ENCODE peak calls at places on chromosome 14, in four cellular contexts. One of them, this sample, is unnamed.

GRCh38 chr14:50321009-50321660 is 9.0 kb downstream of the DMAC2L start:
- DNase-seq in K562: peak; percentile 85
- DNase-seq in HepG2: peak; percentile 68
- DNase-seq in H1: no peak
- DNase-seq in this sample: peak; percentile 98

GRCh38 chr14:58072288-58073071 is 79.5 kb downstream of the ARMH4 start:
- DNase-seq in HepG2: peak; percentile 56
- DNase-seq in K562: peak; percentile 69
- DNase-seq in H1: no peak
- DNase-seq in this sample: peak; percentile 74

GRCh38 chr14:30527196-30527595 is 31.8 kb upstream of the G2E3 start:
- DNase-seq in HepG2: no peak
- DNase-seq in H1: no peak
- DNase-seq in K562: peak; percentile 8
- DNase-seq in this sample: no peak

GRCh38 chr14:53956427-53957201 is at the start of gene BMP4:
- DNase-seq in K562: peak; percentile 26
- DNase-seq in HepG2: peak; percentile 82
- DNase-seq in H1: peak; percentile 81
- DNase-seq in this sample: peak; percentile 30

GRCh38 chr14:91858536-91859275 is 8.6 kb downstream of the TC2N start:
- DNase-seq in H1: no peak
- DNase-seq in HepG2: peak; percentile 26
- DNase-seq in K562: peak; percentile 46
- DNase-seq in this sample: peak; percentile 66

GRCh38 chr14:39873793-39874192 is 441.6 kb upstream of the FBXO33 start:
- DNase-seq in K562: no peak
- DNase-seq in HepG2: no peak
- DNase-seq in H1: no peak
- DNase-seq in this sample: no peak

GRCh38 chr14:73694083-73694482 is 20.1 kb downstream of the PNMA1 start:
- DNase-seq in H1: no peak
- DNase-seq in K562: no peak
- DNase-seq in HepG2: no peak
- DNase-seq in this sample: no peak

GRCh38 chr14:80987235-80988032 is 32.0 kb downstream of the TSHR start:
- DNase-seq in H1: peak; percentile 51
- DNase-seq in HepG2: peak; percentile 45
- DNase-seq in K562: peak; percentile 66
- DNase-seq in this sample: peak; percentile 69

GRCh38 chr14:50225067-50225973 is 6.1 kb downstream of the SOS2 start:
- DNase-seq in K562: no peak
- DNase-seq in HepG2: peak; percentile 16
- DNase-seq in H1: no peak
- DNase-seq in this sample: peak; percentile 87

GRCh38 chr14:38107216-38107631 is 100.5 kb upstream of the SSTR1 start:
- DNase-seq in H1: no peak
- DNase-seq in K562: no peak
- DNase-seq in HepG2: no peak
- DNase-seq in this sample: peak; percentile 20

GRCh38 chr14:55707365-55707804 is 127.4 kb downstream of the KTN1 start:
- DNase-seq in K562: peak; percentile 11
- DNase-seq in H1: no peak
- DNase-seq in HepG2: peak; percentile 31
- DNase-seq in this sample: peak; percentile 76

GRCh38 chr14:68967459-68967940 is 11.6 kb downstream of the ACTN1 start:
- DNase-seq in HepG2: no peak
- DNase-seq in H1: no peak
- DNase-seq in K562: no peak
- DNase-seq in this sample: no peak

GRCh38 chr14:78143489-78144145 is 26.6 kb upstream of the NRXN3 start:
- DNase-seq in HepG2: no peak
- DNase-seq in K562: peak; percentile 18
- DNase-seq in H1: no peak
- DNase-seq in this sample: peak; percentile 26

GRCh38 chr14:22996823-22997301 is 13.1 kb downstream of the C14orf93 start:
- DNase-seq in HepG2: no peak
- DNase-seq in K562: peak; percentile 30
- DNase-seq in H1: no peak
- DNase-seq in this sample: no peak

GRCh38 chr14:71415404-71415690 is 508.1 kb downstream of the PCNX1 start:
- DNase-seq in HepG2: no peak
- DNase-seq in K562: no peak
- DNase-seq in H1: no peak
- DNase-seq in this sample: peak; percentile 79

GRCh38 chr14:37587438-37587837 is 7.6 kb downstream of the FOXA1 start:
- DNase-seq in HepG2: no peak
- DNase-seq in K562: no peak
- DNase-seq in H1: no peak
- DNase-seq in this sample: no peak

GRCh38 chr14:90522585-90523191 is 125.9 kb downstream of the CALM1 start:
- DNase-seq in K562: no peak
- DNase-seq in H1: no peak
- DNase-seq in HepG2: no peak
- DNase-seq in this sample: no peak

GRCh38 chr14:102537981-102538597 is 28.5 kb upstream of the ANKRD9 start:
- DNase-seq in H1: no peak
- DNase-seq in K562: no peak
- DNase-seq in HepG2: no peak
- DNase-seq in this sample: no peak

GRCh38 chr14:104826197-104826857 is 25.4 kb downstream of the ZBTB42 start:
- DNase-seq in HepG2: peak; percentile 65
- DNase-seq in H1: no peak
- DNase-seq in K562: peak; percentile 83
- DNase-seq in this sample: peak; percentile 60
- H2AFZ ChIP-seq in HepG2: no peak overlapping the region
- H2AFZ ChIP-seq in H1: no peak overlapping the region
- H2AFZ ChIP-seq in K562: peak overlapping the region; percentile 75
- H2AFZ ChIP-seq in this sample: peak overlapping the region; percentile 99

GRCh38 chr14:101499513-101499912 is 61.8 kb upstream of the DIO3 start:
- DNase-seq in HepG2: no peak
- DNase-seq in H1: no peak
- DNase-seq in K562: no peak
- DNase-seq in this sample: no peak
- TF ChIP-seq MAFK in HepG2: no peak
- TF ChIP-seq MAFK in H1: no peak
- TF ChIP-seq MAFK in K562: no peak
- TF ChIP-seq MAFK in this sample: no peak

DNA sequence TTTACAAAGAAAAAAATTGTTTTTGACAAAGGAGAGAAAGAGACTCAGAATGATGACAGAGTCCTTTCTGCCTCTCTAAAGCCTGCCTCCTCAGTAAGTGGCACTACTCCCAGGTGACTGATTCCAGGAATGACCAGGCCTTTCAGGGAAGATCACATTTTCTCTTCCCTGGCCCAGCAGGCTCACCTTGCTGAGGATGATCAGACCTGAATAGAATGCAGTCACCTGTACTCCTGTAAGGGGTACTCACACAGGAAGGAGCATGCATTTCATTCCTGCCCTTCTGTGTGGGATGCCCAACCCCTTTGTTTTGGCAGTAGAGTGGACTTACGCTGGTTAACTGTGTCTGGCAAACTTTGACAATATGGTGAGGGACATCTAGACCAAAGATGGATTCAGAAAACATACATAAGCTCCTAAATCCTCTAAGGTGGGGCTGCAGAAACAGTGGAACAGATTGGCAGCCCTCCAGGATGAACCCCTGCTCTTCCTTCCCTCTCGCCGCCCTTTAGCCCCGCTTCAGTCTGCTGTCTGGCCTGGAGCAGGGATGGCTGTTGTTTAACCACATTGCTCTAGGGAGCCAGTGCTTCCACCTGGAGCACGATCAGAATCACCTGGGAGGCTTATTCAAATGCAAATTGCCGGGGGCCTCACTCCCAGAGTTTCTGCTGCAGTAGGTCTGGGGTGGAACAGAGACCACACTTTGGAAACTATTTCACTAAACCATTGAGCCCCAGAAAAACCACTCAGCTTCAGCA is 29.8 kb downstream of the ERG28 start:
- DNase-seq in H1: peak; percentile 31
- DNase-seq in HepG2: no peak
- DNase-seq in K562: no peak
- DNase-seq in this sample: no peak
- TF ChIP-seq CEBPB in H1: no peak
- TF ChIP-seq CEBPB in HepG2: no peak
- TF ChIP-seq CEBPB in K562: no peak
- TF ChIP-seq CEBPB in this sample: no peak

GRCh38 chr14:67607646-67608045 is 7.6 kb upstream of the PIGH start:
- DNase-seq in HepG2: no peak
- DNase-seq in K562: no peak
- DNase-seq in H1: no peak
- DNase-seq in this sample: no peak

GRCh38 chr14:67599698-67600561 is at the start of gene PIGH:
- DNase-seq in HepG2: peak; percentile 83
- DNase-seq in H1: peak; percentile 46
- DNase-seq in K562: peak; percentile 92
- DNase-seq in this sample: peak; percentile 80

GRCh38 chr14:67602995-67603545 is 3.0 kb upstream of the PIGH start:
- DNase-seq in HepG2: no peak
- DNase-seq in H1: no peak
- DNase-seq in K562: no peak
- DNase-seq in this sample: no peak

DNA sequence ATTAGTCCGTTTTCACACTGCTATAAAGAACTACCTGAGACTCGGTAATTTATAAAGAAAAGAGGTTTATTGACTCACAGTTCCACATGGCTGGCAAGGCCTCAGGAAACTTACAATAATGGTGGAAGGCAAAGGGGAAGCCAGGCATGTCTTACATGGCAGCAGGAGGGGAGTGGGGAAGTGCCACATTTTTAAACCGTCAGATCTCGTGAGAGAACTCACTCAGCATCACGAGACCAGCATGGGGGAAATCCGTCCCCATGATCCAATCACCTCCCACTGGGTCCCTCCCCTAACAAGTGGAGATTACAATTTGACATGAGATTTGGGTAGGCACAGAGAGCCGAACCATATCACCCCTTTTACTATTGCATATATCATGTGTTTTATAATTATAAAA is 2.0 kb upstream of the PIGH start:
- DNase-seq in H1: no peak
- DNase-seq in K562: no peak
- DNase-seq in HepG2: no peak
- DNase-seq in this sample: no peak
- H2AFZ ChIP-seq in H1: no peak overlapping the region
- H2AFZ ChIP-seq in K562: no peak overlapping the region
- H2AFZ ChIP-seq in HepG2: no peak overlapping the region
- H2AFZ ChIP-seq in this sample: no peak overlapping the region

DNA sequence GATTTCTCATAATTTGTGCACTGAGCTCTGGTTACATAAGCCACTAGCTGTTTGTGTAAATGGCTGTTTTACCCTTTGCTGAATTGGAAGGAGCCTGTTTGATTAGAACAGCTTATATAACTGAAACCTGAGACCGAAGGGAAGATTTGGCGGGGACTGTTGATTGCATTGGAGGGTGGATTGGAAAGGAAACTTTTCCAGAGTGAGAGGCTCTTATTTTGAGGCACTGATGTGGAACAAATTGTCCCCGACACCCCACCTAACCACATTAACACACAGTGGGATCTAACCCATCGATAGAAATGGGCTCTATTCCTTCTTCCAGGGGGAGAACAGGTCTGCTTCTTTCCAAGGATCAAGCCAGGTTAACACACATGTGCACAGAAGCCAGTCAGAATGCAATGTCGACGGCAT is 51.7 kb downstream of the TMEM30B start:
- DNase-seq in H1: no peak
- DNase-seq in K562: no peak
- DNase-seq in HepG2: peak; percentile 10
- DNase-seq in this sample: no peak
- TF ChIP-seq MAFK in H1: no peak
- TF ChIP-seq MAFK in K562: no peak
- TF ChIP-seq MAFK in HepG2: no peak
- TF ChIP-seq MAFK in this sample: no peak

GRCh38 chr14:100586153-100586519 is 1.1 kb downstream of the BEGAIN start:
- DNase-seq in K562: no peak
- DNase-seq in H1: no peak
- DNase-seq in HepG2: no peak
- DNase-seq in this sample: no peak

GRCh38 chr14:100586520-100587247 is 533 bp downstream of the BEGAIN start:
- DNase-seq in K562: peak; percentile 41
- DNase-seq in H1: no peak
- DNase-seq in HepG2: no peak
- DNase-seq in this sample: no peak

GRCh38 chr14:100587763-100588411 is 670 bp upstream of the BEGAIN start:
- DNase-seq in H1: no peak
- DNase-seq in K562: no peak
- DNase-seq in HepG2: no peak
- DNase-seq in this sample: no peak

GRCh38 chr14:100588671-100589070 is 1.5 kb upstream of the BEGAIN start:
- DNase-seq in H1: no peak
- DNase-seq in HepG2: no peak
- DNase-seq in K562: no peak
- DNase-seq in this sample: no peak

GRCh38 chr14:100587248-100587762 is at the start of gene BEGAIN:
- DNase-seq in K562: no peak
- DNase-seq in H1: no peak
- DNase-seq in HepG2: no peak
- DNase-seq in this sample: no peak
- TF ChIP-seq CEBPB in K562: no peak
- TF ChIP-seq CEBPB in H1: no peak
- TF ChIP-seq CEBPB in HepG2: no peak
- TF ChIP-seq CEBPB in this sample: no peak

GRCh38 chr14:34211732-34212131 is 250.3 kb downstream of the SPTSSA start:
- DNase-seq in H1: no peak
- DNase-seq in HepG2: no peak
- DNase-seq in K562: no peak
- DNase-seq in this sample: no peak

GRCh38 chr14:34212574-34212973 is 249.5 kb downstream of the SPTSSA start:
- DNase-seq in HepG2: no peak
- DNase-seq in H1: no peak
- DNase-seq in K562: no peak
- DNase-seq in this sample: no peak

GRCh38 chr14:34213332-34213731 is 248.7 kb downstream of the SPTSSA start:
- DNase-seq in HepG2: no peak
- DNase-seq in K562: no peak
- DNase-seq in H1: no peak
- DNase-seq in this sample: no peak

GRCh38 chr14:34214961-34215360 is 247.1 kb downstream of the SPTSSA start:
- DNase-seq in HepG2: no peak
- DNase-seq in K562: no peak
- DNase-seq in H1: no peak
- DNase-seq in this sample: no peak

DNA sequence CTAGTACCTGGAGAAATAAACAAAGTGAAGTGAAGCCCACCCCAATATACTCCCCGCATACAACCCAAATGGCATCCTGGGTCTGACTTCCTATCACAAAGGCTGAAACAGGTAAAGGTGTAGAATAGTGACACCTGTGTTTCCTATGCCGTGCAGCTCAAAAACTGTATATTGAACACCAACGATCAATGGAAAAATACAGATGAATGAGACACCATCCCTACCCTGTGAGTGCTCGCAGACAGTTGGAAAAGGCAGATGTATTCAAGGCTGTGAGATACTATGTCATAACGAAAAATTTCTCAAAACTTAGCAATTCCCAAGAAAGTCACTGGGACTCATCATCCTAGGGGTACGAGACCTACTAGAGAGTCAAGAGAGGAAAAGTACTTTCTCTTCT is 249.9 kb downstream of the SPTSSA start:
- DNase-seq in K562: no peak
- DNase-seq in HepG2: no peak
- DNase-seq in H1: no peak
- DNase-seq in this sample: no peak
- H2AFZ ChIP-seq in K562: no peak overlapping the region
- H2AFZ ChIP-seq in HepG2: no peak overlapping the region
- H2AFZ ChIP-seq in H1: peak overlapping the region; percentile 49
- H2AFZ ChIP-seq in this sample: no peak overlapping the region